ENCODE peak calls at places on chromosomes 5 and 9, in six cellular contexts. X is NCI-H1105, L is BJ, O is GM12891, Z is cardiac muscle cell, I is IMR-90. S is an unnamed sample.

GRCh38 chr9:91839926-91840464 is 110.0 kb downstream of the ROR2 start:
- DNase-seq in X (no peak), L (no peak), O (no peak), Z (no peak), I (no peak), S (peak)

GRCh38 chr9:86795047-86795437 is 152.3 kb downstream of the GAS1 start:
- DNase-seq in X (no peak), L (no peak), O (no peak), Z (peak), I (no peak), S (no peak)

GRCh38 chr5:42889311-42889933 is 77.7 kb upstream of the SELENOP start:
- DNase-seq in X (peak), L (peak), O (peak), Z (peak), I (peak), S (peak)

GRCh38 chr5:157390179-157390923 is 69.7 kb upstream of the NIPAL4 start:
- DNase-seq in X (no peak), L (peak), O (no peak), Z (no peak), I (peak), S (no peak)

GRCh38 chr5:107067391-107067790 is 603.3 kb downstream of the EFNA5 start:
- DNase-seq in X (no peak), L (no peak), O (no peak), Z (no peak), I (no peak), S (no peak)

GRCh38 chr9:107770716-107771115 is 281.1 kb upstream of the KLF4 start:
- DNase-seq in X (no peak), L (no peak), O (no peak), Z (no peak), I (no peak), S (no peak)

GRCh38 chr5:120682851-120683250 is 218.8 kb downstream of the PRR16 start:
- DNase-seq in X (no peak), L (peak), O (no peak), Z (no peak), I (peak), S (no peak)

GRCh38 chr5:132557425-132557805 is 638 bp downstream of the RAD50 start:
- DNase-seq in X (no peak), L (peak), O (peak), Z (peak), I (peak), S (peak)

GRCh38 chr5:34660444-34660843 is 4.3 kb downstream of the RAI14 start:
- DNase-seq in X (no peak), L (peak), O (no peak), Z (no peak), I (peak), S (no peak)

GRCh38 chr9:80964951-80965350 is 724.4 kb downstream of the TLE1 start:
- DNase-seq in X (no peak), L (no peak), O (no peak), Z (no peak), I (no peak), S (no peak)

GRCh38 chr5:104179057-104179456 is 616.5 kb upstream of the NUDT12 start:
- DNase-seq in X (no peak), L (no peak), O (peak), Z (peak), I (peak), S (no peak)

GRCh38 chr9:85332487-85332886 is 409.3 kb downstream of the AGTPBP1 start:
- DNase-seq in X (no peak), L (no peak), O (no peak), Z (peak), I (no peak), S (no peak)

GRCh38 chr5:124659798-124660197 is 86.6 kb downstream of the ZNF608 start:
- DNase-seq in X (no peak), L (no peak), O (no peak), Z (no peak), I (no peak), S (no peak)

GRCh38 chr5:74309050-74309449 is 331.5 kb downstream of the ENC1 start:
- DNase-seq in X (no peak), L (no peak), O (no peak), Z (no peak), I (no peak), S (no peak)

GRCh38 chr5:157611571-157612067 is 36.0 kb upstream of the ADAM19 start:
- DNase-seq in X (no peak), L (no peak), O (no peak), Z (peak), I (no peak), S (no peak)

GRCh38 chr9:131432050-131432449 is 38.2 kb downstream of the PRRC2B start:
- DNase-seq in X (no peak), L (no peak), O (no peak), Z (no peak), I (no peak), S (no peak)

GRCh38 chr5:154267516-154267915 is 77.0 kb downstream of the GALNT10 start:
- DNase-seq in X (no peak), L (no peak), O (no peak), Z (no peak), I (no peak), S (no peak)

GRCh38 chr5:122163151-122164069 is 34.1 kb downstream of the ZNF474 start:
- DNase-seq in X (no peak), L (peak), O (no peak), Z (no peak), I (peak), S (no peak)

GRCh38 chr9:136850866-136851775 is 1.0 kb upstream of the MAMDC4 start:
- DNase-seq in X (no peak), L (no peak), O (no peak), Z (no peak), I (no peak), S (no peak)

GRCh38 chr9:133273819-133274218 is 1.2 kb downstream of the ABO start:
- DNase-seq in X (no peak), L (no peak), O (no peak), Z (no peak), I (no peak), S (no peak)

GRCh38 chr5:101212942-101213514 is 309.9 kb upstream of the ST8SIA4 start:
- DNase-seq in X (no peak), L (no peak), O (no peak), Z (no peak), I (no peak), S (no peak)

GRCh38 chr9:123421801-123422455 is 65.9 kb downstream of the CRB2 start:
- DNase-seq in X (no peak), L (no peak), O (no peak), Z (no peak), I (no peak), S (no peak)

GRCh38 chr5:12312343-12312742 is 408.1 kb upstream of the CTNND2 start:
- DNase-seq in X (no peak), L (no peak), O (no peak), Z (no peak), I (no peak), S (no peak)

GRCh38 chr9:2120926-2121689 is 106.0 kb downstream of the SMARCA2 start:
- DNase-seq in X (no peak), L (no peak), O (no peak), Z (no peak), I (peak), S (no peak)

GRCh38 chr5:96207420-96207819 is 225.6 kb downstream of the PCSK1 start:
- DNase-seq in X (no peak), L (no peak), O (no peak), Z (no peak), I (no peak), S (no peak)

GRCh38 chr5:1477341-1477740 is 32.1 kb upstream of the SLC6A3 start:
- DNase-seq in X (no peak), L (no peak), O (no peak), Z (no peak), I (peak), S (no peak)

GRCh38 chr5:145236127-145236526 is 599.0 kb downstream of the PRELID2 start:
- DNase-seq in X (no peak), L (no peak), O (no peak), Z (no peak), I (peak), S (no peak)

GRCh38 chr5:168603776-168604175 is 24.6 kb upstream of the PANK3 start:
- DNase-seq in X (no peak), L (no peak), O (no peak), Z (no peak), I (no peak), S (no peak)

GRCh38 chr5:164027738-164028137 is 522.3 kb downstream of the MAT2B start:
- DNase-seq in X (no peak), L (no peak), O (no peak), Z (no peak), I (peak), S (no peak)